ENCODE peak calls at places on chromosomes 3 and 15, in eight cellular contexts. One of them, this sample, is unnamed.

GRCh38 chr3:16103472-16103871 is 71.0 kb upstream of the GALNT15 start:
- DNase-seq in HL-60: no peak
- DNase-seq in activated T-cell treated with anti-CD3 and anti-CD28 coated beads, Interleukin-2, amount 50 U/mL, for 72 hours: no peak
- DNase-seq in MCF 10A: no peak
- DNase-seq in NCI-H1694 treated with DMSO at 0.1 percent for 48 hours: no peak
- DNase-seq in cardiac muscle cell: no peak
- DNase-seq in lung microvascular endothelial cell: no peak
- DNase-seq in CD4-positive, alpha-beta memory T cell: no peak
- DNase-seq in this sample: no peak

GRCh38 chr3:169345662-169346331 is 317.7 kb downstream of the MECOM start:
- DNase-seq in HL-60: no peak
- DNase-seq in activated T-cell treated with anti-CD3 and anti-CD28 coated beads, Interleukin-2, amount 50 U/mL, for 72 hours: no peak
- DNase-seq in MCF 10A: no peak
- DNase-seq in NCI-H1694 treated with DMSO at 0.1 percent for 48 hours: no peak
- DNase-seq in cardiac muscle cell: no peak
- DNase-seq in lung microvascular endothelial cell: peak; percentile 5
- DNase-seq in CD4-positive, alpha-beta memory T cell: no peak
- DNase-seq in this sample: no peak

GRCh38 chr3:149579838-149580542 is 77.8 kb downstream of the WWTR1 start:
- DNase-seq in HL-60: no peak
- DNase-seq in activated T-cell treated with anti-CD3 and anti-CD28 coated beads, Interleukin-2, amount 50 U/mL, for 72 hours: peak; percentile 26
- DNase-seq in MCF 10A: peak; percentile 79
- DNase-seq in NCI-H1694 treated with DMSO at 0.1 percent for 48 hours: no peak
- DNase-seq in cardiac muscle cell: no peak
- DNase-seq in lung microvascular endothelial cell: peak; percentile 62
- DNase-seq in CD4-positive, alpha-beta memory T cell: no peak
- DNase-seq in this sample: peak; percentile 51

GRCh38 chr15:34619151-34619550 is 35.7 kb upstream of the GOLGA8B start:
- DNase-seq in HL-60: no peak
- DNase-seq in activated T-cell treated with anti-CD3 and anti-CD28 coated beads, Interleukin-2, amount 50 U/mL, for 72 hours: no peak
- DNase-seq in MCF 10A: no peak
- DNase-seq in NCI-H1694 treated with DMSO at 0.1 percent for 48 hours: no peak
- DNase-seq in cardiac muscle cell: no peak
- DNase-seq in lung microvascular endothelial cell: no peak
- DNase-seq in CD4-positive, alpha-beta memory T cell: no peak
- DNase-seq in this sample: no peak

GRCh38 chr15:34085746-34086145 is 15.9 kb downstream of the EMC7 start:
- DNase-seq in HL-60: no peak
- DNase-seq in activated T-cell treated with anti-CD3 and anti-CD28 coated beads, Interleukin-2, amount 50 U/mL, for 72 hours: no peak
- DNase-seq in MCF 10A: no peak
- DNase-seq in NCI-H1694 treated with DMSO at 0.1 percent for 48 hours: no peak
- DNase-seq in cardiac muscle cell: no peak
- DNase-seq in lung microvascular endothelial cell: no peak
- DNase-seq in CD4-positive, alpha-beta memory T cell: no peak
- DNase-seq in this sample: no peak

GRCh38 chr15:37220949-37221670 is 120.8 kb upstream of the MEIS2 start:
- DNase-seq in HL-60: no peak
- DNase-seq in activated T-cell treated with anti-CD3 and anti-CD28 coated beads, Interleukin-2, amount 50 U/mL, for 72 hours: no peak
- DNase-seq in MCF 10A: no peak
- DNase-seq in NCI-H1694 treated with DMSO at 0.1 percent for 48 hours: peak; percentile 91
- DNase-seq in cardiac muscle cell: no peak
- DNase-seq in lung microvascular endothelial cell: no peak
- DNase-seq in CD4-positive, alpha-beta memory T cell: no peak
- DNase-seq in this sample: no peak

GRCh38 chr3:157445897-157446296 is 9.2 kb downstream of the PTX3 start:
- DNase-seq in HL-60: peak; percentile 51
- DNase-seq in activated T-cell treated with anti-CD3 and anti-CD28 coated beads, Interleukin-2, amount 50 U/mL, for 72 hours: no peak
- DNase-seq in MCF 10A: peak; percentile 79
- DNase-seq in NCI-H1694 treated with DMSO at 0.1 percent for 48 hours: no peak
- DNase-seq in cardiac muscle cell: no peak
- DNase-seq in lung microvascular endothelial cell: no peak
- DNase-seq in CD4-positive, alpha-beta memory T cell: no peak
- DNase-seq in this sample: no peak

GRCh38 chr3:49998326-49998725 is 58.4 kb downstream of the RBM6 start:
- DNase-seq in HL-60: no peak
- DNase-seq in activated T-cell treated with anti-CD3 and anti-CD28 coated beads, Interleukin-2, amount 50 U/mL, for 72 hours: no peak
- DNase-seq in MCF 10A: peak; percentile 32
- DNase-seq in NCI-H1694 treated with DMSO at 0.1 percent for 48 hours: no peak
- DNase-seq in cardiac muscle cell: no peak
- DNase-seq in lung microvascular endothelial cell: peak; percentile 32
- DNase-seq in CD4-positive, alpha-beta memory T cell: no peak
- DNase-seq in this sample: no peak

GRCh38 chr3:152969557-152970300 is 134.8 kb downstream of the P2RY1 start:
- DNase-seq in HL-60: no peak
- DNase-seq in activated T-cell treated with anti-CD3 and anti-CD28 coated beads, Interleukin-2, amount 50 U/mL, for 72 hours: no peak
- DNase-seq in MCF 10A: no peak
- DNase-seq in NCI-H1694 treated with DMSO at 0.1 percent for 48 hours: no peak
- DNase-seq in cardiac muscle cell: no peak
- DNase-seq in lung microvascular endothelial cell: no peak
- DNase-seq in CD4-positive, alpha-beta memory T cell: no peak
- DNase-seq in this sample: no peak

GRCh38 chr3:195873971-195874370 is 34.4 kb downstream of the TNK2 start:
- DNase-seq in HL-60: no peak
- DNase-seq in activated T-cell treated with anti-CD3 and anti-CD28 coated beads, Interleukin-2, amount 50 U/mL, for 72 hours: no peak
- DNase-seq in MCF 10A: no peak
- DNase-seq in NCI-H1694 treated with DMSO at 0.1 percent for 48 hours: no peak
- DNase-seq in cardiac muscle cell: no peak
- DNase-seq in lung microvascular endothelial cell: no peak
- DNase-seq in CD4-positive, alpha-beta memory T cell: no peak
- DNase-seq in this sample: no peak

GRCh38 chr3:13115616-13115910 is 42.3 kb upstream of the IQSEC1 start:
- DNase-seq in HL-60: no peak
- DNase-seq in activated T-cell treated with anti-CD3 and anti-CD28 coated beads, Interleukin-2, amount 50 U/mL, for 72 hours: no peak
- DNase-seq in MCF 10A: no peak
- DNase-seq in NCI-H1694 treated with DMSO at 0.1 percent for 48 hours: no peak
- DNase-seq in cardiac muscle cell: no peak
- DNase-seq in lung microvascular endothelial cell: no peak
- DNase-seq in CD4-positive, alpha-beta memory T cell: no peak
- DNase-seq in this sample: no peak

GRCh38 chr15:89085289-89085906 is 2.9 kb upstream of the ABHD2 start:
- DNase-seq in HL-60: no peak
- DNase-seq in activated T-cell treated with anti-CD3 and anti-CD28 coated beads, Interleukin-2, amount 50 U/mL, for 72 hours: no peak
- DNase-seq in MCF 10A: no peak
- DNase-seq in NCI-H1694 treated with DMSO at 0.1 percent for 48 hours: no peak
- DNase-seq in cardiac muscle cell: no peak
- DNase-seq in lung microvascular endothelial cell: no peak
- DNase-seq in CD4-positive, alpha-beta memory T cell: no peak
- DNase-seq in this sample: no peak

GRCh38 chr3:176734146-176734545 is 463.1 kb downstream of the TBL1XR1 start:
- DNase-seq in HL-60: no peak
- DNase-seq in activated T-cell treated with anti-CD3 and anti-CD28 coated beads, Interleukin-2, amount 50 U/mL, for 72 hours: no peak
- DNase-seq in MCF 10A: peak; percentile 4
- DNase-seq in NCI-H1694 treated with DMSO at 0.1 percent for 48 hours: no peak
- DNase-seq in cardiac muscle cell: no peak
- DNase-seq in lung microvascular endothelial cell: no peak
- DNase-seq in CD4-positive, alpha-beta memory T cell: no peak
- DNase-seq in this sample: no peak

GRCh38 chr15:68424754-68425390 is 7.1 kb downstream of the ITGA11 start:
- DNase-seq in HL-60: no peak
- DNase-seq in activated T-cell treated with anti-CD3 and anti-CD28 coated beads, Interleukin-2, amount 50 U/mL, for 72 hours: no peak
- DNase-seq in MCF 10A: no peak
- DNase-seq in NCI-H1694 treated with DMSO at 0.1 percent for 48 hours: no peak
- DNase-seq in cardiac muscle cell: no peak
- DNase-seq in lung microvascular endothelial cell: no peak
- DNase-seq in CD4-positive, alpha-beta memory T cell: no peak
- DNase-seq in this sample: no peak

GRCh38 chr3:57081173-57081572 is 20.7 kb downstream of the SPATA12 start:
- DNase-seq in HL-60: no peak
- DNase-seq in activated T-cell treated with anti-CD3 and anti-CD28 coated beads, Interleukin-2, amount 50 U/mL, for 72 hours: no peak
- DNase-seq in MCF 10A: no peak
- DNase-seq in NCI-H1694 treated with DMSO at 0.1 percent for 48 hours: no peak
- DNase-seq in cardiac muscle cell: no peak
- DNase-seq in lung microvascular endothelial cell: peak; percentile 31
- DNase-seq in CD4-positive, alpha-beta memory T cell: no peak
- DNase-seq in this sample: no peak

GRCh38 chr3:158709666-158710083 is 22.6 kb downstream of the RARRES1 start:
- DNase-seq in HL-60: no peak
- DNase-seq in activated T-cell treated with anti-CD3 and anti-CD28 coated beads, Interleukin-2, amount 50 U/mL, for 72 hours: no peak
- DNase-seq in MCF 10A: peak; percentile 47
- DNase-seq in NCI-H1694 treated with DMSO at 0.1 percent for 48 hours: no peak
- DNase-seq in cardiac muscle cell: no peak
- DNase-seq in lung microvascular endothelial cell: no peak
- DNase-seq in CD4-positive, alpha-beta memory T cell: no peak
- DNase-seq in this sample: no peak

GRCh38 chr15:34049096-34049495 is 10.1 kb upstream of the AVEN start:
- DNase-seq in HL-60: no peak
- DNase-seq in activated T-cell treated with anti-CD3 and anti-CD28 coated beads, Interleukin-2, amount 50 U/mL, for 72 hours: no peak
- DNase-seq in MCF 10A: peak; percentile 66
- DNase-seq in NCI-H1694 treated with DMSO at 0.1 percent for 48 hours: no peak
- DNase-seq in cardiac muscle cell: no peak
- DNase-seq in lung microvascular endothelial cell: no peak
- DNase-seq in CD4-positive, alpha-beta memory T cell: no peak
- DNase-seq in this sample: no peak

GRCh38 chr15:52256930-52257733 is 38.5 kb downstream of the MYO5C start:
- DNase-seq in HL-60: no peak
- DNase-seq in activated T-cell treated with anti-CD3 and anti-CD28 coated beads, Interleukin-2, amount 50 U/mL, for 72 hours: peak; percentile 17
- DNase-seq in MCF 10A: no peak
- DNase-seq in NCI-H1694 treated with DMSO at 0.1 percent for 48 hours: no peak
- DNase-seq in cardiac muscle cell: no peak
- DNase-seq in lung microvascular endothelial cell: no peak
- DNase-seq in CD4-positive, alpha-beta memory T cell: no peak
- DNase-seq in this sample: no peak

GRCh38 chr3:158106773-158107461 is 697 bp upstream of the SHOX2 start:
- DNase-seq in HL-60: no peak
- DNase-seq in activated T-cell treated with anti-CD3 and anti-CD28 coated beads, Interleukin-2, amount 50 U/mL, for 72 hours: peak; percentile 19
- DNase-seq in MCF 10A: peak; percentile 25
- DNase-seq in NCI-H1694 treated with DMSO at 0.1 percent for 48 hours: peak; percentile 22
- DNase-seq in cardiac muscle cell: no peak
- DNase-seq in lung microvascular endothelial cell: no peak
- DNase-seq in CD4-positive, alpha-beta memory T cell: no peak
- DNase-seq in this sample: no peak

GRCh38 chr3:58066842-58067241 is 58.6 kb downstream of the FLNB start:
- DNase-seq in HL-60: no peak
- DNase-seq in activated T-cell treated with anti-CD3 and anti-CD28 coated beads, Interleukin-2, amount 50 U/mL, for 72 hours: no peak
- DNase-seq in MCF 10A: no peak
- DNase-seq in NCI-H1694 treated with DMSO at 0.1 percent for 48 hours: no peak
- DNase-seq in cardiac muscle cell: no peak
- DNase-seq in lung microvascular endothelial cell: no peak
- DNase-seq in CD4-positive, alpha-beta memory T cell: no peak
- DNase-seq in this sample: no peak

GRCh38 chr15:64686130-64686735 is 89.2 kb downstream of the RBPMS2 start:
- DNase-seq in HL-60: peak; percentile 43
- DNase-seq in activated T-cell treated with anti-CD3 and anti-CD28 coated beads, Interleukin-2, amount 50 U/mL, for 72 hours: no peak
- DNase-seq in MCF 10A: peak; percentile 61
- DNase-seq in NCI-H1694 treated with DMSO at 0.1 percent for 48 hours: peak; percentile 12
- DNase-seq in cardiac muscle cell: peak; percentile 76
- DNase-seq in lung microvascular endothelial cell: peak; percentile 66
- DNase-seq in CD4-positive, alpha-beta memory T cell: peak; percentile 32
- DNase-seq in this sample: peak; percentile 37

GRCh38 chr3:126364130-126364695 is 7.0 kb upstream of the KLF15 start:
- DNase-seq in HL-60: no peak
- DNase-seq in activated T-cell treated with anti-CD3 and anti-CD28 coated beads, Interleukin-2, amount 50 U/mL, for 72 hours: no peak
- DNase-seq in MCF 10A: no peak
- DNase-seq in NCI-H1694 treated with DMSO at 0.1 percent for 48 hours: no peak
- DNase-seq in cardiac muscle cell: no peak
- DNase-seq in lung microvascular endothelial cell: no peak
- DNase-seq in CD4-positive, alpha-beta memory T cell: no peak
- DNase-seq in this sample: no peak

GRCh38 chr3:110579841-110580550 is 491.6 kb upstream of the NECTIN3 start:
- DNase-seq in HL-60: no peak
- DNase-seq in activated T-cell treated with anti-CD3 and anti-CD28 coated beads, Interleukin-2, amount 50 U/mL, for 72 hours: no peak
- DNase-seq in MCF 10A: peak; percentile 40
- DNase-seq in NCI-H1694 treated with DMSO at 0.1 percent for 48 hours: no peak
- DNase-seq in cardiac muscle cell: no peak
- DNase-seq in lung microvascular endothelial cell: no peak
- DNase-seq in CD4-positive, alpha-beta memory T cell: no peak
- DNase-seq in this sample: no peak

GRCh38 chr3:24963762-24964625 is 464.1 kb upstream of the RARB start:
- DNase-seq in HL-60: no peak
- DNase-seq in activated T-cell treated with anti-CD3 and anti-CD28 coated beads, Interleukin-2, amount 50 U/mL, for 72 hours: no peak
- DNase-seq in MCF 10A: peak; percentile 47
- DNase-seq in NCI-H1694 treated with DMSO at 0.1 percent for 48 hours: peak; percentile 24
- DNase-seq in cardiac muscle cell: peak; percentile 58
- DNase-seq in lung microvascular endothelial cell: peak; percentile 15
- DNase-seq in CD4-positive, alpha-beta memory T cell: no peak
- DNase-seq in this sample: peak; percentile 9

GRCh38 chr3:128800241-128801187 is 74.5 kb downstream of the RAB7A start:
- DNase-seq in HL-60: no peak
- DNase-seq in activated T-cell treated with anti-CD3 and anti-CD28 coated beads, Interleukin-2, amount 50 U/mL, for 72 hours: peak; percentile 66
- DNase-seq in MCF 10A: no peak
- DNase-seq in NCI-H1694 treated with DMSO at 0.1 percent for 48 hours: no peak
- DNase-seq in cardiac muscle cell: no peak
- DNase-seq in lung microvascular endothelial cell: no peak
- DNase-seq in CD4-positive, alpha-beta memory T cell: no peak
- DNase-seq in this sample: no peak

GRCh38 chr15:80068578-80068977 is 9.1 kb downstream of the ZFAND6 start:
- DNase-seq in HL-60: no peak
- DNase-seq in activated T-cell treated with anti-CD3 and anti-CD28 coated beads, Interleukin-2, amount 50 U/mL, for 72 hours: peak; percentile 6
- DNase-seq in MCF 10A: no peak
- DNase-seq in NCI-H1694 treated with DMSO at 0.1 percent for 48 hours: no peak
- DNase-seq in cardiac muscle cell: no peak
- DNase-seq in lung microvascular endothelial cell: no peak
- DNase-seq in CD4-positive, alpha-beta memory T cell: no peak
- DNase-seq in this sample: no peak

This sample was measured in Jurkat, Clone E6-1.